ENCODE peak calls at places on chromosomes 11 and 22, in five cellular contexts. Q is DND-41, V is thyroid gland, T is left ventricle myocardium inferior, D is heart right ventricle. K is an unnamed sample.

GRCh38 chr11:18754308-18754707 is 28.3 kb upstream of the IGSF22 start:
- DNase-seq in Q (no peak), V (no peak), T (no peak), D (no peak), K (no peak)

GRCh38 chr22:44723801-44724200 is 21.8 kb downstream of the PRR5 start:
- DNase-seq in Q (no peak), V (no peak), T (no peak), D (no peak), K (no peak)

GRCh38 chr22:45441158-45441557 is 27.7 kb downstream of the RIBC2 start:
- DNase-seq in Q (peak), V (peak), T (peak), D (peak), K (peak)

GRCh38 chr11:129620705-129621104 is 194.9 kb upstream of the TMEM45B start:
- DNase-seq in Q (no peak), V (peak), T (no peak), D (no peak), K (no peak)

GRCh38 chr22:25630446-25630845 is 66.0 kb downstream of the GRK3 start:
- DNase-seq in Q (no peak), V (no peak), T (no peak), D (no peak), K (peak)

GRCh38 chr11:129237456-129237855 is 45.3 kb upstream of the ARHGAP32 start:
- DNase-seq in Q (no peak), V (no peak), T (no peak), D (no peak), K (no peak)

GRCh38 chr22:24601217-24602104 is 1.5 kb upstream of the GGT1 start:
- DNase-seq in Q (peak), V (peak), T (peak), D (no peak), K (peak)

GRCh38 chr22:42963231-42963595 is 51.7 kb downstream of the PACSIN2 start:
- DNase-seq in Q (no peak), V (no peak), T (no peak), D (no peak), K (no peak)

GRCh38 chr11:110199184-110199981 is 97.0 kb downstream of the RDX start:
- DNase-seq in Q (no peak), V (no peak), T (no peak), D (no peak), K (no peak)

GRCh38 chr22:49028111-49028510 is 799.6 kb downstream of the BRD1 start:
- DNase-seq in Q (no peak), V (no peak), T (no peak), D (no peak), K (no peak)

GRCh38 chr11:57597971-57598830 is 716 bp downstream of the SERPING1 start:
- DNase-seq in Q (no peak), V (peak), T (peak), D (peak), K (peak)

GRCh38 chr11:64088159-64089026 is 52.7 kb downstream of the FLRT1 start:
- DNase-seq in Q (peak), V (peak), T (no peak), D (no peak), K (no peak)

GRCh38 chr22:41197808-41198585 is 7.1 kb upstream of the L3MBTL2 start:
- DNase-seq in Q (peak), V (peak), T (peak), D (no peak), K (peak)

GRCh38 chr22:50186789-50187523 is 1.2 kb downstream of the TRABD start:
- DNase-seq in Q (peak), V (no peak), T (no peak), D (no peak), K (no peak)

GRCh38 chr11:125426818-125427528 is 69.1 kb downstream of the FEZ1 start:
- DNase-seq in Q (no peak), V (no peak), T (no peak), D (no peak), K (no peak)

GRCh38 chr11:71302911-71303310 is 50.5 kb upstream of the SHANK2 start:
- DNase-seq in Q (no peak), V (no peak), T (no peak), D (no peak), K (no peak)

GRCh38 chr22:48940988-48941902 is 886.4 kb downstream of the BRD1 start:
- DNase-seq in Q (no peak), V (no peak), T (no peak), D (no peak), K (no peak)

GRCh38 chr11:127670372-127670771 is 669.8 kb upstream of the KIRREL3 start:
- DNase-seq in Q (no peak), V (no peak), T (no peak), D (no peak), K (no peak)

GRCh38 chr11:118924591-118925585 is 838 bp downstream of the BCL9L start:
- DNase-seq in Q (peak), V (peak), T (peak), D (peak), K (peak)

GRCh38 chr11:128862421-128862820 is 4.7 kb downstream of the KCNJ1 start:
- DNase-seq in Q (no peak), V (no peak), T (no peak), D (no peak), K (no peak)

GRCh38 chr11:122743949-122744876 is 88.7 kb downstream of the UBASH3B start:
- DNase-seq in Q (peak), V (peak), T (no peak), D (no peak), K (no peak)

GRCh38 chr11:35419713-35420333 is 465 bp upstream of the SLC1A2 start:
- DNase-seq in Q (no peak), V (no peak), T (peak), D (peak), K (no peak)

GRCh38 chr11:18071098-18071705 is 25.1 kb upstream of the TPH1 start:
- DNase-seq in Q (no peak), V (no peak), T (no peak), D (no peak), K (no peak)

GRCh38 chr11:58058276-58059010 is 27.7 kb downstream of the OR6Q1 start:
- DNase-seq in Q (no peak), V (peak), T (no peak), D (peak), K (no peak)

GRCh38 chr22:33923660-33924246 is 3.5 kb upstream of the LARGE1 start:
- DNase-seq in Q (peak), V (peak), T (no peak), D (peak), K (peak)

GRCh38 chr11:29300441-29300840 is 716.4 kb downstream of the KCNA4 start:
- DNase-seq in Q (no peak), V (no peak), T (no peak), D (no peak), K (no peak)

GRCh38 chr11:117490019-117490679 is 162.5 kb downstream of the CEP164 start:
- DNase-seq in Q (no peak), V (no peak), T (no peak), D (no peak), K (no peak)

GRCh38 chr11:55854704-55855103 is 16.2 kb downstream of the OR5D16 start:
- DNase-seq in Q (no peak), V (no peak), T (no peak), D (no peak), K (no peak)

GRCh38 chr22:38067028-38067415 is 9.8 kb downstream of the PICK1 start:
- DNase-seq in Q (no peak), V (no peak), T (no peak), D (no peak), K (no peak)

GRCh38 chr22:38069372-38070249 is 12.4 kb downstream of the PICK1 start:
- DNase-seq in Q (peak), V (no peak), T (peak), D (peak), K (peak)

GRCh38 chr22:38070250-38070921 is 13.2 kb downstream of the PICK1 start:
- DNase-seq in Q (no peak), V (no peak), T (no peak), D (no peak), K (no peak)

GRCh38 chr22:38067771-38068360 is 10.7 kb downstream of the PICK1 start:
- DNase-seq in Q (no peak), V (no peak), T (no peak), D (no peak), K (no peak)

GRCh38 chr22:38068641-38069371 is 11.6 kb downstream of the PICK1 start:
- DNase-seq in Q (no peak), V (no peak), T (no peak), D (no peak), K (no peak)
- H3K27ac ChIP-seq in Q (no peak), V (peak), T (peak), D (peak), K (peak)

GRCh38 chr11:69360606-69361005 is 66.7 kb downstream of the MYEOV start:
- DNase-seq in Q (no peak), V (no peak), T (no peak), D (no peak), K (no peak)
- H3K27ac ChIP-seq in Q (no peak), V (no peak), T (no peak), D (no peak), K (no peak)

GRCh38 chr11:2378527-2379210 is 1.6 kb downstream of the CD81 start:
- DNase-seq in Q (no peak), V (no peak), T (peak), D (peak), K (no peak)
- H3K27ac ChIP-seq in Q (peak), V (peak), T (peak), D (peak), K (peak)

GRCh38 chr11:61869636-61870428 is 21.5 kb downstream of the FADS3 start:
- DNase-seq in Q (no peak), V (no peak), T (no peak), D (no peak), K (peak)
- H3K27ac ChIP-seq in Q (no peak), V (no peak), T (peak), D (no peak), K (no peak)